ENCODE peak calls at places on chromosomes 5 and 9, in five cellular contexts. One of them, this sample, is unnamed.

GRCh38 chr9:12091865-12092527 is 601.2 kb upstream of the TYRP1 start:
- DNase-seq in neural progenitor cell: peak; percentile 1
- DNase-seq in spleen: peak; percentile 47
- DNase-seq in HFFc6: no peak
- DNase-seq in psoas muscle: no peak
- DNase-seq in this sample: no peak

GRCh38 chr5:424259-425110 is 18.5 kb upstream of the EXOC3 start:
- DNase-seq in neural progenitor cell: no peak
- DNase-seq in spleen: peak; percentile 74
- DNase-seq in HFFc6: peak; percentile 72
- DNase-seq in psoas muscle: peak; percentile 30
- DNase-seq in this sample: peak; percentile 74

GRCh38 chr9:27303219-27303618 is 6.3 kb upstream of the EQTN start:
- DNase-seq in neural progenitor cell: peak; percentile 9
- DNase-seq in spleen: no peak
- DNase-seq in HFFc6: peak; percentile 26
- DNase-seq in psoas muscle: no peak
- DNase-seq in this sample: no peak

GRCh38 chr5:93708442-93708841 is 33.0 kb downstream of the POU5F2 start:
- DNase-seq in neural progenitor cell: no peak
- DNase-seq in spleen: no peak
- DNase-seq in HFFc6: no peak
- DNase-seq in psoas muscle: no peak
- DNase-seq in this sample: no peak

GRCh38 chr5:33422191-33422590 is 18.6 kb upstream of the TARS1 start:
- DNase-seq in neural progenitor cell: no peak
- DNase-seq in spleen: no peak
- DNase-seq in HFFc6: no peak
- DNase-seq in psoas muscle: no peak
- DNase-seq in this sample: no peak

GRCh38 chr9:113705306-113705937 is 170.7 kb upstream of the ZNF618 start:
- DNase-seq in neural progenitor cell: no peak
- DNase-seq in spleen: no peak
- DNase-seq in HFFc6: no peak
- DNase-seq in psoas muscle: no peak
- DNase-seq in this sample: no peak

GRCh38 chr9:16238730-16239129 is 631.7 kb downstream of the BNC2 start:
- DNase-seq in neural progenitor cell: no peak
- DNase-seq in spleen: no peak
- DNase-seq in HFFc6: no peak
- DNase-seq in psoas muscle: no peak
- DNase-seq in this sample: no peak

GRCh38 chr9:114138537-114138936 is 16.8 kb upstream of the COL27A1 start:
- DNase-seq in neural progenitor cell: no peak
- DNase-seq in spleen: no peak
- DNase-seq in HFFc6: no peak
- DNase-seq in psoas muscle: no peak
- DNase-seq in this sample: no peak

GRCh38 chr9:77806697-77807096 is 158.6 kb upstream of the GNA14 start:
- DNase-seq in neural progenitor cell: no peak
- DNase-seq in spleen: no peak
- DNase-seq in HFFc6: no peak
- DNase-seq in psoas muscle: no peak
- DNase-seq in this sample: no peak

GRCh38 chr9:130912932-130913598 is 16.5 kb upstream of the QRFP start:
- DNase-seq in neural progenitor cell: peak; percentile 70
- DNase-seq in spleen: no peak
- DNase-seq in HFFc6: peak; percentile 89
- DNase-seq in psoas muscle: peak; percentile 87
- DNase-seq in this sample: no peak

GRCh38 chr5:78961743-78962142 is 23.4 kb downstream of the ARSB start:
- DNase-seq in neural progenitor cell: no peak
- DNase-seq in spleen: no peak
- DNase-seq in HFFc6: no peak
- DNase-seq in psoas muscle: no peak
- DNase-seq in this sample: no peak

GRCh38 chr9:8531831-8532230 is 732.3 kb upstream of the DMAC1 start:
- DNase-seq in neural progenitor cell: no peak
- DNase-seq in spleen: no peak
- DNase-seq in HFFc6: no peak
- DNase-seq in psoas muscle: no peak
- DNase-seq in this sample: no peak

GRCh38 chr5:117201016-117201415 is 626.4 kb upstream of the SEMA6A start:
- DNase-seq in neural progenitor cell: no peak
- DNase-seq in spleen: no peak
- DNase-seq in HFFc6: no peak
- DNase-seq in psoas muscle: no peak
- DNase-seq in this sample: no peak

GRCh38 chr9:68844623-68845612 is 139.9 kb downstream of the PIP5K1B start:
- DNase-seq in neural progenitor cell: peak; percentile 68
- DNase-seq in spleen: no peak
- DNase-seq in HFFc6: no peak
- DNase-seq in psoas muscle: no peak
- DNase-seq in this sample: no peak

GRCh38 chr5:58462623-58463230 is 2.8 kb upstream of the PLK2 start:
- DNase-seq in neural progenitor cell: peak; percentile 34
- DNase-seq in spleen: no peak
- DNase-seq in HFFc6: peak; percentile 61
- DNase-seq in psoas muscle: no peak
- DNase-seq in this sample: no peak

GRCh38 chr5:87195104-87195581 is 72.5 kb upstream of the RASA1 start:
- DNase-seq in neural progenitor cell: no peak
- DNase-seq in spleen: no peak
- DNase-seq in HFFc6: peak; percentile 51
- DNase-seq in psoas muscle: no peak
- DNase-seq in this sample: no peak

GRCh38 chr9:77384406-77384805 is 207.1 kb downstream of the VPS13A start:
- DNase-seq in neural progenitor cell: no peak
- DNase-seq in spleen: no peak
- DNase-seq in HFFc6: peak; percentile 44
- DNase-seq in psoas muscle: no peak
- DNase-seq in this sample: no peak

GRCh38 chr9:78622131-78622530 is 325.2 kb downstream of the PSAT1 start:
- DNase-seq in neural progenitor cell: no peak
- DNase-seq in spleen: no peak
- DNase-seq in HFFc6: peak; percentile 59
- DNase-seq in psoas muscle: no peak
- DNase-seq in this sample: no peak

GRCh38 chr5:119054082-119054481 is 16.8 kb upstream of the DMXL1 start:
- DNase-seq in neural progenitor cell: no peak
- DNase-seq in spleen: no peak
- DNase-seq in HFFc6: no peak
- DNase-seq in psoas muscle: no peak
- DNase-seq in this sample: no peak

GRCh38 chr9:17695482-17695881 is 116.6 kb downstream of the SH3GL2 start:
- DNase-seq in neural progenitor cell: no peak
- DNase-seq in spleen: no peak
- DNase-seq in HFFc6: no peak
- DNase-seq in psoas muscle: no peak
- DNase-seq in this sample: no peak

GRCh38 chr5:169576181-169576598 is 7.4 kb upstream of the SPDL1 start:
- DNase-seq in neural progenitor cell: no peak
- DNase-seq in spleen: no peak
- DNase-seq in HFFc6: peak; percentile 90
- DNase-seq in psoas muscle: no peak
- DNase-seq in this sample: no peak

GRCh38 chr5:59793000-59793399 is 100.5 kb downstream of the PDE4D start:
- DNase-seq in neural progenitor cell: no peak
- DNase-seq in spleen: no peak
- DNase-seq in HFFc6: peak; percentile 82
- DNase-seq in psoas muscle: peak; percentile 61
- DNase-seq in this sample: no peak

GRCh38 chr5:179194201-179194910 is 134.2 kb downstream of the ZNF354C start:
- DNase-seq in neural progenitor cell: no peak
- DNase-seq in spleen: peak; percentile 64
- DNase-seq in HFFc6: no peak
- DNase-seq in psoas muscle: peak; percentile 38
- DNase-seq in this sample: peak; percentile 74

GRCh38 chr5:157476699-157477408 is 16.8 kb downstream of the NIPAL4 start:
- DNase-seq in neural progenitor cell: peak; percentile 87
- DNase-seq in spleen: no peak
- DNase-seq in HFFc6: peak; percentile 56
- DNase-seq in psoas muscle: no peak
- DNase-seq in this sample: no peak

GRCh38 chr9:35635730-35636129 is 15.0 kb downstream of the SIT1 start:
- DNase-seq in neural progenitor cell: no peak
- DNase-seq in spleen: no peak
- DNase-seq in HFFc6: no peak
- DNase-seq in psoas muscle: no peak
- DNase-seq in this sample: no peak

GRCh38 chr9:81374881-81375280 is 314.5 kb downstream of the TLE1 start:
- DNase-seq in neural progenitor cell: no peak
- DNase-seq in spleen: no peak
- DNase-seq in HFFc6: no peak
- DNase-seq in psoas muscle: no peak
- DNase-seq in this sample: no peak

GRCh38 chr9:16247188-16247875 is 623.1 kb downstream of the BNC2 start:
- DNase-seq in neural progenitor cell: no peak
- DNase-seq in spleen: no peak
- DNase-seq in HFFc6: peak; percentile 84
- DNase-seq in psoas muscle: no peak
- DNase-seq in this sample: no peak

GRCh38 chr9:136488247-136489214 is 5.7 kb upstream of the SEC16A start:
- DNase-seq in neural progenitor cell: peak; percentile 80
- DNase-seq in spleen: peak; percentile 94
- DNase-seq in HFFc6: no peak
- DNase-seq in psoas muscle: peak; percentile 86
- DNase-seq in this sample: no peak

GRCh38 chr9:96344458-96345180 is 38.9 kb downstream of the SLC35D2 start:
- DNase-seq in neural progenitor cell: peak; percentile 44
- DNase-seq in spleen: no peak
- DNase-seq in HFFc6: peak; percentile 85
- DNase-seq in psoas muscle: no peak
- DNase-seq in this sample: no peak

GRCh38 chr9:128340691-128341434 is 536 bp downstream of the SLC27A4 start:
- DNase-seq in neural progenitor cell: peak; percentile 48
- DNase-seq in spleen: no peak
- DNase-seq in HFFc6: no peak
- DNase-seq in psoas muscle: no peak
- DNase-seq in this sample: no peak

GRCh38 chr5:161380550-161380949 is 166.0 kb downstream of the GABRB2 start:
- DNase-seq in neural progenitor cell: no peak
- DNase-seq in spleen: no peak
- DNase-seq in HFFc6: no peak
- DNase-seq in psoas muscle: no peak
- DNase-seq in this sample: no peak

GRCh38 chr5:110031402-110032140 is 341.8 kb downstream of the MAN2A1 start:
- DNase-seq in neural progenitor cell: no peak
- DNase-seq in spleen: no peak
- DNase-seq in HFFc6: no peak
- DNase-seq in psoas muscle: no peak
- DNase-seq in this sample: no peak

GRCh38 chr5:21776466-21776865 is 1076.7 kb downstream of the CDH12 start:
- DNase-seq in neural progenitor cell: no peak
- DNase-seq in spleen: no peak
- DNase-seq in HFFc6: no peak
- DNase-seq in psoas muscle: no peak
- DNase-seq in this sample: no peak

GRCh38 chr5:111930905-111931461 is 174.0 kb upstream of the NREP start:
- DNase-seq in neural progenitor cell: no peak
- DNase-seq in spleen: no peak
- DNase-seq in HFFc6: peak; percentile 86
- DNase-seq in psoas muscle: no peak
- DNase-seq in this sample: no peak

GRCh38 chr5:53318303-53318702 is 162.1 kb upstream of the FST start:
- DNase-seq in neural progenitor cell: peak; percentile 5
- DNase-seq in spleen: no peak
- DNase-seq in HFFc6: no peak
- DNase-seq in psoas muscle: no peak
- DNase-seq in this sample: no peak

GRCh38 chr9:124818431-124819281 is 34.6 kb upstream of the WDR38 start:
- DNase-seq in neural progenitor cell: no peak
- DNase-seq in spleen: peak; percentile 83
- DNase-seq in HFFc6: peak; percentile 57
- DNase-seq in psoas muscle: no peak
- DNase-seq in this sample: no peak

GRCh38 chr5:141003026-141003425 is 36.8 kb downstream of the PCDHAC2 start:
- DNase-seq in neural progenitor cell: peak; percentile 24
- DNase-seq in spleen: no peak
- DNase-seq in HFFc6: no peak
- DNase-seq in psoas muscle: no peak
- DNase-seq in this sample: no peak
- TF ChIP-seq CTCF in neural progenitor cell: no peak
- TF ChIP-seq CTCF in spleen: no peak
- TF ChIP-seq CTCF in HFFc6: no peak
- TF ChIP-seq CTCF in psoas muscle: no peak
- TF ChIP-seq CTCF in this sample: no peak

GRCh38 chr5:102583663-102584062 is 84.9 kb upstream of the SLCO6A1 start:
- DNase-seq in neural progenitor cell: no peak
- DNase-seq in spleen: no peak
- DNase-seq in HFFc6: no peak
- DNase-seq in psoas muscle: no peak
- DNase-seq in this sample: no peak
- TF ChIP-seq CTCF in neural progenitor cell: peak; percentile 63
- TF ChIP-seq CTCF in spleen: peak; percentile 33
- TF ChIP-seq CTCF in HFFc6: peak; percentile 82
- TF ChIP-seq CTCF in psoas muscle: peak; percentile 46
- TF ChIP-seq CTCF in this sample: peak; percentile 95

DNA sequence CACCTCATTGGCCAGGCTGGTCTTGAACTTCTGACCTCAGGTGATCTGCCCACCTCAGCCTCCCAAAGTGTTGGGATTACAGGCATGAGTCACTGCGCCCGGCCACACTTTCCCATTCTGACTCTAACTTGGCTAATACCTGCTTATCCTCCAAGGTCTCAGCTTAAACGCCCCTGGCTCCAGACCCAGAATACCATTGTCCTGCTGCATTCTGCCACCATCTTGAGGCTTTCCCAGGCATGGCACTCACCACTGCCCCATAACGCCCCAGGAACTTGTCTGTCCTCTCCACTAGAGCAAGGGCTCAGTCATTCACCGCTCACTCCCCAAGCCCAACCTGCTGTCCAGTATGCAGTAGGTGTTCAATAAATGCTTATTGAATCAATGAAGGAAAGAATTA is 39.8 kb downstream of the CAMK2A start:
- DNase-seq in neural progenitor cell: no peak
- DNase-seq in spleen: no peak
- DNase-seq in HFFc6: no peak
- DNase-seq in psoas muscle: no peak
- DNase-seq in this sample: no peak
- TF ChIP-seq CTCF in neural progenitor cell: peak; percentile 14
- TF ChIP-seq CTCF in spleen: no peak
- TF ChIP-seq CTCF in HFFc6: no peak
- TF ChIP-seq CTCF in psoas muscle: no peak
- TF ChIP-seq CTCF in this sample: no peak

DNA sequence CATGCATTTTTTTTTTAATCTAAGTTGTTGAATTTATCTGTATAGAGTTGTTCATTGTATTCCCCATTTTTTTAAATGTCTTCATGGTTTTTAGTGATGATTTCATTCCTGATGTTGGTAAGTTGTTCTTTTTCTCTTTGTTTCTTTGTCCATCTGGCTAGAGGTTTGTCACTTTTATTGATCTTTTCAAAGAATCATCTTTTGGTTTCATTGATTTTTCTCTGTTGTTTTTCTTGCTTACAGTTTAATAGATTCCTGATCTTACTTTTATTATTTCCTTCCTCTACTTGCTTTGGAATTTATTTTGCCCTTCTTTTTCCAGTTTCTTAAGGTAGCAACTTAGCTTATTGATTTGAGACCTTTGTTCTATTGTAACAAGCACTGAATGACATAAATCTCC is 114.2 kb downstream of the AOPEP start:
- DNase-seq in neural progenitor cell: no peak
- DNase-seq in spleen: no peak
- DNase-seq in HFFc6: no peak
- DNase-seq in psoas muscle: no peak
- DNase-seq in this sample: no peak
- TF ChIP-seq CTCF in neural progenitor cell: no peak
- TF ChIP-seq CTCF in spleen: no peak
- TF ChIP-seq CTCF in HFFc6: no peak
- TF ChIP-seq CTCF in psoas muscle: no peak
- TF ChIP-seq CTCF in this sample: no peak